ENCODE peak calls at places on chromosomes 3 and 15, in nine cellular contexts. P is psoas muscle; H is mesothelial cell of epicardium; E is activated CD4-positive, alpha-beta T cell treated with anti-CD3 and anti-CD28 coated beads, Interleukin-2, amount 50 U/mL, for 1 hour; N is kidney tubule cell; R is stimulated activated CD4-positive, alpha-beta T cell treated with anti-CD3 and anti-CD28 coated beads, TNF-alpha, amount 100 ng/mL, for 1 hour; W is GM13977; T is M059J; Z is fibroblast of lung. J is an unnamed sample.

GRCh38 chr3:196238612-196239190 is 22.4 kb downstream of the SLC51A start:
- DNase-seq in Z (no peak), R (no peak), P (no peak), E (no peak), N (peak; percentile 54), H (no peak), W (no peak), T (no peak), J (no peak)

GRCh38 chr15:80308002-80308401 is 56.0 kb upstream of the CTXND1 start:
- DNase-seq in N (no peak), P (no peak), R (no peak), E (no peak), T (peak; percentile 5), Z (no peak), W (no peak), H (no peak), J (no peak)

GRCh38 chr3:114147281-114147680 is 31.6 kb downstream of the DRD3 start:
- DNase-seq in N (no peak), P (no peak), E (no peak), H (no peak), T (no peak), Z (no peak), W (no peak), R (no peak), J (no peak)

GRCh38 chr3:196712514-196713413 is 587 bp downstream of the PIGX start:
- DNase-seq in R (peak; percentile 41), E (peak; percentile 65), W (no peak), N (peak; percentile 37), T (peak; percentile 68), P (peak; percentile 77), Z (peak; percentile 53), H (no peak), J (peak; percentile 55)

GRCh38 chr3:111963424-111963823 is 15.4 kb upstream of the ABHD10 start:
- DNase-seq in P (no peak), R (no peak), E (no peak), H (no peak), N (peak; percentile 79), T (peak; percentile 90), Z (peak; percentile 90), W (no peak), J (no peak)

GRCh38 chr3:98325055-98325454 is 28.6 kb upstream of the OR5K4 start:
- DNase-seq in N (no peak), H (no peak), T (no peak), W (no peak), Z (no peak), P (no peak), E (no peak), R (no peak), J (no peak)

GRCh38 chr3:54954019-54954418 is 26.2 kb upstream of the LRTM1 start:
- DNase-seq in E (no peak), H (no peak), Z (peak; percentile 53), W (no peak), N (peak; percentile 92), P (peak; percentile 17), T (peak; percentile 97), R (no peak), J (peak; percentile 57)

GRCh38 chr15:50627351-50628055 is 59.1 kb downstream of the TRPM7 start:
- DNase-seq in E (no peak), H (no peak), W (no peak), Z (no peak), T (peak; percentile 13), P (no peak), R (no peak), N (peak; percentile 6), J (no peak)

GRCh38 chr15:40501487-40501886 is 30.7 kb downstream of the CHST14 start:
- DNase-seq in E (no peak), N (peak; percentile 65), T (peak; percentile 53), R (no peak), P (no peak), Z (no peak), H (no peak), W (no peak), J (no peak)

GRCh38 chr15:76905855-76906254 is 715 bp upstream of the SCAPER start:
- DNase-seq in H (no peak), P (no peak), N (no peak), T (no peak), E (no peak), R (no peak), W (no peak), Z (no peak), J (no peak)

GRCh38 chr15:47293763-47294162 is 423.5 kb upstream of the SEMA6D start:
- DNase-seq in H (no peak), Z (peak; percentile 99), T (peak; percentile 57), P (peak; percentile 69), E (no peak), W (no peak), N (no peak), R (no peak), J (no peak)

GRCh38 chr3:174533286-174533685 is 325.8 kb upstream of the NAALADL2 start:
- DNase-seq in N (peak; percentile 66), P (no peak), W (no peak), R (no peak), T (peak; percentile 80), Z (peak; percentile 5), H (no peak), E (no peak), J (no peak)

GRCh38 chr3:32274306-32274705 is 35.8 kb downstream of the CMTM8 start:
- DNase-seq in Z (no peak), E (no peak), P (no peak), R (no peak), T (no peak), W (no peak), H (no peak), N (no peak), J (no peak)

GRCh38 chr3:136690611-136691010 is 61.6 kb downstream of the STAG1 start:
- DNase-seq in N (no peak), E (no peak), H (no peak), T (no peak), P (no peak), W (no peak), R (no peak), Z (no peak), J (no peak)

GRCh38 chr3:112391648-112392047 is 58.7 kb downstream of the CD200 start:
- DNase-seq in Z (no peak), H (no peak), W (no peak), P (no peak), T (no peak), R (no peak), N (no peak), E (no peak), J (no peak)

GRCh38 chr15:98069256-98069655 is 108.8 kb downstream of the ARRDC4 start:
- DNase-seq in W (no peak), T (peak; percentile 30), P (no peak), H (no peak), N (peak; percentile 54), E (no peak), R (no peak), Z (no peak), J (no peak)

GRCh38 chr3:101533603-101533968 is 20.6 kb upstream of the SENP7 start:
- DNase-seq in N (no peak), P (no peak), T (peak; percentile 81), Z (no peak), R (no peak), E (no peak), H (no peak), W (no peak), J (no peak)

GRCh38 chr3:133301731-133302130 is 98.1 kb upstream of the BFSP2 start:
- DNase-seq in R (no peak), W (no peak), P (no peak), H (no peak), E (no peak), Z (no peak), N (peak; percentile 49), T (no peak), J (no peak)

J was measured in Caki2.